ENCODE peak calls at places on chromosomes 12 and 14, in six cellular contexts. J is neural progenitor cell, Y is tibial artery, C is IMR-90, A is heart right ventricle, Q is left ventricle myocardium inferior. T is an unnamed sample. For H3K9me3, the result is how much of the 10 kb centered on the place peaks cover.

GRCh38 chr12:3041558-3042164 is 35.5 kb upstream of the TSPAN9 start:
- DNase-seq in A (peak), Q (no peak), J (peak), C (peak), Y (peak), T (peak)

GRCh38 chr12:104750061-104750460 is 208.0 kb downstream of the SLC41A2 start:
- DNase-seq in Y (peak), Q (no peak), J (no peak), C (peak), A (peak), T (peak)

GRCh38 chr14:68367444-68368014 is 425.3 kb downstream of the ZFP36L1 start:
- DNase-seq in C (no peak), Q (no peak), J (no peak), Y (no peak), A (no peak), T (no peak)

GRCh38 chr14:97246648-97247047 is 449.5 kb downstream of the VRK1 start:
- DNase-seq in J (no peak), A (no peak), Y (no peak), C (no peak), Q (no peak), T (no peak)

GRCh38 chr12:39490500-39491276 is 47.8 kb upstream of the KIF21A start:
- DNase-seq in Q (no peak), J (no peak), Y (no peak), A (no peak), C (no peak), T (no peak)

GRCh38 chr14:55285048-55285652 is 13.9 kb downstream of the FBXO34 start:
- DNase-seq in C (no peak), Y (no peak), A (no peak), J (no peak), Q (no peak), T (no peak)

GRCh38 chr14:76884853-76885276 is 58.7 kb downstream of the LRRC74A start:
- DNase-seq in J (no peak), A (peak), C (no peak), Y (peak), Q (peak), T (peak)

GRCh38 chr12:121709478-121709890 is 3.1 kb upstream of the TMEM120B start:
- DNase-seq in Q (no peak), J (no peak), C (peak), A (no peak), Y (no peak), T (no peak)

GRCh38 chr12:3527181-3527580 is 36.2 kb downstream of the PRMT8 start:
- DNase-seq in J (no peak), Q (no peak), A (no peak), Y (no peak), C (peak), T (no peak)

GRCh38 chr12:48311313-48311712 is 39.4 kb downstream of the ZNF641 start:
- DNase-seq in Q (no peak), C (no peak), A (no peak), Y (no peak), J (no peak), T (no peak)

GRCh38 chr12:89783321-89784060 is 74.9 kb upstream of the ATP2B1 start:
- DNase-seq in A (peak), J (no peak), Q (no peak), C (peak), Y (no peak), T (no peak)
- H3K4me3 ChIP-seq in A (no peak), J (no peak), Q (no peak), C (no peak), Y (no peak), T (no peak)

GRCh38 chr14:39219075-39219499 is 14.6 kb upstream of the MIA2 start:
- DNase-seq in A (no peak), C (peak), Q (no peak), J (no peak), Y (no peak), T (no peak)
- H3K27ac ChIP-seq in A (no peak), C (no peak), Q (no peak), J (no peak), Y (no peak), T (no peak)

DNA sequence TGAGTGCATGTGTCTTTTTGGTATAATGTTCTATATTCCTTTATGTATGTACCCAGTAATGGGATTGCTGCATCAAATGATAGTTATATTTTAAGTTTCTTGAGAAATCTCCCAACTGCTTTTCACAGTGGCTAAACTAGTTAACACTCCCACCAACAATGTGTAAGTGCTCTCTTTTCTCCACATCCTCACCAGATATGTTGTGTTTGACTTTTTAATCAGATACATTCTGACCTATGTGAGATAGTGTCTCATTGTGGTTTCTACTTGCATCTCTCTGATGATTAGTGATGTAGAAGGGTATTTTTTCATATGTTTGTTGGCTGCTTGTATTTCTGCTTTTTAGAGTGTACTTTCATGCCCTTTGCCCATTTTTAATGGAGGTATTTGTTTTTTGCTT is 62.8 kb upstream of the ALG10B start:
- DNase-seq in Q (no peak), Y (no peak), C (no peak), A (no peak), J (no peak), T (no peak)
- H3K9me3 ChIP-seq in Q (under half), Y (under half), C (under half), A (under half), J (under half), T (under half)

GRCh38 chr14:65433157-65433556 is 20.6 kb downstream of the FUT8 start:
- DNase-seq in Y (no peak), J (no peak), Q (no peak), A (no peak), C (no peak), T (no peak)
- H3K4me3 ChIP-seq in Y (no peak), J (no peak), Q (no peak), A (no peak), C (no peak), T (no peak)

DNA sequence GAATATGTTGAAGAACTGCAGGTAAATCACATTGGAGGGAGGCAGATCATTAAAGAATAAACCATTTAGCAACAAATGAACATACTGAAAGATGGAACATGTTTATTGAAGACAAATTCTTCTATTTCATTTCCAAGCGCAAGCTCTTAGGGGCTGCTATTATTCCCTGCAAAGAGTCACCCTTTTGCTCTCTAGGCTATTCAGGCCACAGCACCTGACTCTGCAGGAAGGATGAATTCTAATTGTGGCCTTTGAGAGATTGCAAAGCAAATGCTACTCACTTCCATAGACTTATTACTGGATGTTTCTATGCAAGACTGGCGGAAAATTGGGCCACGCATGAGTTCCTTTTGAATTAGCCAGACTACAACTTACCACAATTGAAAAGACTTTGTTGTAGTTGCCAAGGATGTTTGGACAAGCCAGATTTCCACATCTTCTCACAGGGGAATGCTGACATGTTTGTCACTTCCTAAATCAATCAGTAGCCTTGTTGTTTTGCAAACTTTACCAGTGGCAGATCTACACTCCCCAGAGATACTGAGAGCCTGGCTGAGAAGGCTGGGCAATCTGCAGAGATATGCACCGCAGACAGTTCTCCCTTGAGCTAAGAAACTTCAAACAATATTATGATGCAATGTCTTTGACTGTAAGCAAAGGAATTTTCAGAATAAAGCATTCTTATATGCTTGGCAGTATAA is 334.4 kb upstream of the SYT1 start:
- DNase-seq in J (peak), A (no peak), Y (no peak), C (peak), Q (no peak), T (no peak)
- H3K27ac ChIP-seq in J (peak), A (no peak), Y (no peak), C (no peak), Q (no peak), T (no peak)

GRCh38 chr14:64387738-64388532 is at the start of gene MTHFD1:
- DNase-seq in A (peak), Y (peak), J (peak), C (peak), Q (peak), T (peak)

GRCh38 chr14:64391113-64391725 is 3.1 kb downstream of the MTHFD1 start:
- DNase-seq in A (no peak), J (peak), C (no peak), Q (no peak), Y (no peak), T (no peak)

GRCh38 chr14:64391986-64392385 is 3.8 kb downstream of the MTHFD1 start:
- DNase-seq in A (no peak), Q (no peak), J (no peak), Y (no peak), C (no peak), T (no peak)

GRCh38 chr14:64387232-64387737 is 868 bp upstream of the MTHFD1 start:
- DNase-seq in J (peak), C (peak), Q (no peak), Y (peak), A (no peak), T (no peak)

GRCh38 chr14:64388533-64389243 is 535 bp downstream of the MTHFD1 start:
- DNase-seq in C (peak), J (peak), A (no peak), Y (peak), Q (peak), T (peak)
- H3K9me3 ChIP-seq in C (under half), J (under half), A (under half), Y (under half), Q (under half), T (under half)

GRCh38 chr14:91254456-91254855 is 10.0 kb upstream of the GPR68 start:
- DNase-seq in C (no peak), Y (no peak), A (no peak), J (no peak), Q (no peak), T (no peak)
- H3K4me3 ChIP-seq in C (no peak), Y (no peak), A (no peak), J (no peak), Q (peak), T (no peak)

DNA sequence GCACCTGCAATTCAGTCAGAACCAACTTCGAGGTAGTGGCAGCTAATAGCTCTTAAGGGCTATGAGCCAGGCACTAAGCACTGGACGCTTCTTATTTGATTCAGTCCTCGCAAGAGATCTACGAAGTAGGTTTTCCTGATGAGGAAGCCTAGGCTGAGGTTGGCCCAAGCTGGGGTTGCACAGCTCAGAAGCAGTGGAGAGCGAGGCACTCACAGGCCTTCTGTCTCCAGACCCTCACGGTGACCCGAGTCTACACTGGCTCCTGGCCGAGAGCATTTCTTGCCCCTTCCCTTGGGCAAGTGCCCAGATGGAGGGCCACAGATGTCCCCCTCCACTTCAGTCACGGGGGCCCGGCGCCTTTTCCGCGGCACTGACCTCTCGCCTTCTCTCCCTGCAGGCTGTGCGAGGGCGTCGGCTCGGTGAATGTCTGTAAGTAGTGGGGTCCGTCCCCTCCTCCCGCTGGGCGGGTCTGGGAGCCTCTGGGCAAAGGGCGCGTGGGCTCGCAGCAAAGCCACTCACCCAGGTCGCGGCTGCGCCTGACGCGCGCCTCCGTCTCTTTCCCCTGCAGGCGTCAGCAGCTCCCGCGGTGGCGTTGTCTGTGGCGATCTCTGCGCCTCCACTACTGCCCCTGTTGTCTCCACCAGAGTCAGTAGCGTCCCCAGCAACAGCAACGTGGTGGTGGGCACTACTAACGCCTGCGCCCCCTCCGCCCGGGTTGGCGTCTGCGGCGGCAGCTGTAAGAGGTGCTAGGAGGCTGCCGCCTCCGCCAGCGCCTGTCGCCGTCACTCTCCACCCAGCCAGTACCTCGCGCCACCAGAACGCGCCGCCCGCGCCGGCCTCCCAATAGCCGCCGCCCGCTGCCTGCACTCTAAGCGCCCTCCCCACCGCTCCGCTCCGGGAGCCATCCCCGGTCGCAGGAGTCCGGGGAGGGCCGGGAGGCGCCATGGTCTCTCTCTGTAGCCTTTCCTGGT is 13.1 kb downstream of the KRT83 start:
- DNase-seq in Q (peak), A (peak), Y (peak), C (peak), J (peak), T (no peak)
- H3K27ac ChIP-seq in Q (no peak), A (no peak), Y (peak), C (no peak), J (no peak), T (no peak)

GRCh38 chr12:57661376-57661775 is 28.4 kb upstream of the B4GALNT1 start:
- DNase-seq in J (no peak), Q (no peak), Y (no peak), A (no peak), C (no peak), T (no peak)

GRCh38 chr12:57657744-57658143 is 24.7 kb upstream of the B4GALNT1 start:
- DNase-seq in A (no peak), J (no peak), C (peak), Q (no peak), Y (no peak), T (peak)

GRCh38 chr12:57654042-57654441 is 21.0 kb upstream of the B4GALNT1 start:
- DNase-seq in Y (no peak), A (no peak), J (no peak), Q (no peak), C (no peak), T (no peak)

GRCh38 chr12:57655541-57656240 is 22.7 kb upstream of the B4GALNT1 start:
- DNase-seq in C (no peak), J (no peak), Y (no peak), Q (no peak), A (no peak), T (no peak)

GRCh38 chr12:57658890-57659289 is 25.9 kb upstream of the B4GALNT1 start:
- DNase-seq in J (no peak), A (no peak), C (no peak), Q (no peak), Y (no peak), T (no peak)
- H3K9me3 ChIP-seq in J (under half), A (under half), C (under half), Q (under half), Y (under half), T (under half)